ENCODE peak calls at places on chromosomes 5 and 9, in seven cellular contexts. H is adrenal gland, N is retinal pigment epithelial cell, D is glutamatergic neuron, O is A549, B is Right ventricle myocardium superior, L is fibroblast of pulmonary artery. P is an unnamed sample.

GRCh38 chr5:77358566-77359205 is 133.4 kb downstream of the WDR41 start:
- DNase-seq in O (no peak), L (peak; percentile 52), N (no peak), H (no peak), D (no peak), B (no peak), P (no peak)

GRCh38 chr9:136337416-136338395 is 10.4 kb downstream of the GPSM1 start:
- DNase-seq in L (no peak), H (no peak), D (no peak), O (no peak), B (no peak), N (no peak), P (no peak)

GRCh38 chr9:37840560-37841194 is 40.1 kb downstream of the DCAF10 start:
- DNase-seq in N (peak; percentile 25), D (no peak), B (no peak), O (peak; percentile 20), H (peak; percentile 19), L (peak; percentile 82), P (no peak)

GRCh38 chr9:94554439-94555331 is at the start of gene PCAT7:
- DNase-seq in O (peak; percentile 88), N (no peak), L (peak; percentile 53), H (peak; percentile 73), B (peak; percentile 53), D (peak; percentile 83), P (no peak)

GRCh38 chr9:102049586-102050246 is 311.3 kb upstream of the GRIN3A start:
- DNase-seq in B (no peak), H (no peak), D (no peak), L (no peak), O (no peak), N (no peak), P (no peak)

GRCh38 chr9:3794005-3794404 is 268.2 kb upstream of the RFX3 start:
- DNase-seq in N (peak; percentile 63), H (no peak), D (no peak), L (peak; percentile 20), O (no peak), B (no peak), P (no peak)

GRCh38 chr5:102867999-102868662 is 113.0 kb downstream of the PAM start:
- DNase-seq in O (no peak), L (peak; percentile 40), H (peak; percentile 30), B (no peak), N (no peak), D (no peak), P (no peak)

GRCh38 chr9:33263131-33263935 is 1.2 kb downstream of the BAG1 start:
- DNase-seq in B (no peak), O (no peak), H (peak; percentile 40), D (peak; percentile 22), N (no peak), L (peak; percentile 24), P (no peak)

GRCh38 chr5:74974451-74975089 is 77.8 kb downstream of the GCNT4 start:
- DNase-seq in H (no peak), B (no peak), L (no peak), D (no peak), O (no peak), N (no peak), P (no peak)

GRCh38 chr5:5638193-5638592 is 215.7 kb downstream of the ICE1 start:
- DNase-seq in H (peak; percentile 81), D (no peak), N (no peak), L (no peak), O (no peak), B (no peak), P (no peak)

GRCh38 chr9:34139477-34140146 is 13.1 kb upstream of the DCAF12 start:
- DNase-seq in B (peak; percentile 61), L (peak; percentile 97), H (peak; percentile 93), O (peak; percentile 70), D (no peak), N (peak; percentile 73), P (no peak)

GRCh38 chr5:107430077-107430625 is 240.6 kb downstream of the EFNA5 start:
- DNase-seq in N (no peak), L (peak; percentile 25), O (no peak), B (no peak), H (no peak), D (no peak), P (no peak)